ENCODE peak calls at places on chromosomes 12 and 14, in nine cellular contexts. One of them, this sample, is unnamed.

GRCh38 chr12:12749433-12749832 is 32.3 kb downstream of the CDKN1B start:
- DNase-seq in AG04450: no peak
- DNase-seq in testis: peak
- DNase-seq in fibroblast of lung: no peak
- DNase-seq in heart left ventricle: no peak
- DNase-seq in PC-3: no peak
- DNase-seq in astrocyte: peak
- DNase-seq in tibial artery: no peak
- DNase-seq in SK-N-SH: no peak
- DNase-seq in this sample: peak

GRCh38 chr12:121917950-121918678 is at the start of gene CFAP251:
- DNase-seq in AG04450: no peak
- DNase-seq in testis: peak
- DNase-seq in fibroblast of lung: peak
- DNase-seq in heart left ventricle: peak
- DNase-seq in PC-3: peak
- DNase-seq in astrocyte: peak
- DNase-seq in tibial artery: peak
- DNase-seq in SK-N-SH: peak
- DNase-seq in this sample: peak

GRCh38 chr14:29905549-29905948 is 22.1 kb downstream of the PRKD1 start:
- DNase-seq in AG04450: no peak
- DNase-seq in testis: no peak
- DNase-seq in fibroblast of lung: no peak
- DNase-seq in heart left ventricle: no peak
- DNase-seq in PC-3: no peak
- DNase-seq in astrocyte: no peak
- DNase-seq in tibial artery: no peak
- DNase-seq in SK-N-SH: no peak
- DNase-seq in this sample: no peak

GRCh38 chr12:124387510-124387855 is 92.6 kb downstream of the RFLNA start:
- DNase-seq in AG04450: no peak
- DNase-seq in testis: no peak
- DNase-seq in fibroblast of lung: no peak
- DNase-seq in heart left ventricle: peak
- DNase-seq in PC-3: no peak
- DNase-seq in astrocyte: no peak
- DNase-seq in tibial artery: no peak
- DNase-seq in SK-N-SH: no peak
- DNase-seq in this sample: no peak

GRCh38 chr14:104754213-104754851 is 1.4 kb downstream of the SIVA1 start:
- DNase-seq in AG04450: no peak
- DNase-seq in testis: no peak
- DNase-seq in fibroblast of lung: no peak
- DNase-seq in heart left ventricle: peak
- DNase-seq in PC-3: no peak
- DNase-seq in astrocyte: no peak
- DNase-seq in tibial artery: no peak
- DNase-seq in SK-N-SH: no peak
- DNase-seq in this sample: no peak

GRCh38 chr14:24369907-24370687 is 2.1 kb downstream of the NFATC4 start:
- DNase-seq in AG04450: no peak
- DNase-seq in testis: no peak
- DNase-seq in fibroblast of lung: no peak
- DNase-seq in heart left ventricle: no peak
- DNase-seq in PC-3: no peak
- DNase-seq in astrocyte: no peak
- DNase-seq in tibial artery: no peak
- DNase-seq in SK-N-SH: no peak
- DNase-seq in this sample: no peak

GRCh38 chr12:122790393-122791075 is 16.2 kb downstream of the CCDC62 start:
- DNase-seq in AG04450: no peak
- DNase-seq in testis: no peak
- DNase-seq in fibroblast of lung: no peak
- DNase-seq in heart left ventricle: no peak
- DNase-seq in PC-3: no peak
- DNase-seq in astrocyte: peak
- DNase-seq in tibial artery: no peak
- DNase-seq in SK-N-SH: no peak
- DNase-seq in this sample: no peak

GRCh38 chr12:96198970-96199369 is 4.8 kb downstream of the ELK3 start:
- DNase-seq in AG04450: peak
- DNase-seq in testis: no peak
- DNase-seq in fibroblast of lung: peak
- DNase-seq in heart left ventricle: no peak
- DNase-seq in PC-3: peak
- DNase-seq in astrocyte: peak
- DNase-seq in tibial artery: no peak
- DNase-seq in SK-N-SH: no peak
- DNase-seq in this sample: peak

GRCh38 chr12:80936642-80937390 is 918 bp downstream of the LIN7A start:
- DNase-seq in AG04450: no peak
- DNase-seq in testis: peak
- DNase-seq in fibroblast of lung: peak
- DNase-seq in heart left ventricle: peak
- DNase-seq in PC-3: peak
- DNase-seq in astrocyte: peak
- DNase-seq in tibial artery: peak
- DNase-seq in SK-N-SH: peak
- DNase-seq in this sample: peak

GRCh38 chr12:15634010-15634676 is 155.0 kb downstream of the EPS8 start:
- DNase-seq in AG04450: no peak
- DNase-seq in testis: no peak
- DNase-seq in fibroblast of lung: peak
- DNase-seq in heart left ventricle: peak
- DNase-seq in PC-3: no peak
- DNase-seq in astrocyte: peak
- DNase-seq in tibial artery: no peak
- DNase-seq in SK-N-SH: no peak
- DNase-seq in this sample: peak

GRCh38 chr12:95116773-95117172 is 43.4 kb upstream of the NR2C1 start:
- DNase-seq in AG04450: no peak
- DNase-seq in testis: no peak
- DNase-seq in fibroblast of lung: no peak
- DNase-seq in heart left ventricle: no peak
- DNase-seq in PC-3: peak
- DNase-seq in astrocyte: no peak
- DNase-seq in tibial artery: no peak
- DNase-seq in SK-N-SH: no peak
- DNase-seq in this sample: no peak

GRCh38 chr14:37047226-37047625 is 125.2 kb downstream of the SLC25A21 start:
- DNase-seq in AG04450: no peak
- DNase-seq in testis: no peak
- DNase-seq in fibroblast of lung: no peak
- DNase-seq in heart left ventricle: no peak
- DNase-seq in PC-3: peak
- DNase-seq in astrocyte: peak
- DNase-seq in tibial artery: no peak
- DNase-seq in SK-N-SH: no peak
- DNase-seq in this sample: peak

GRCh38 chr12:24228980-24229730 is 279.7 kb upstream of the SOX5 start:
- DNase-seq in AG04450: no peak
- DNase-seq in testis: no peak
- DNase-seq in fibroblast of lung: peak
- DNase-seq in heart left ventricle: no peak
- DNase-seq in PC-3: no peak
- DNase-seq in astrocyte: no peak
- DNase-seq in tibial artery: no peak
- DNase-seq in SK-N-SH: no peak
- DNase-seq in this sample: peak

GRCh38 chr12:103455020-103455763 is 40.6 kb downstream of the C12orf42 start:
- DNase-seq in AG04450: no peak
- DNase-seq in testis: no peak
- DNase-seq in fibroblast of lung: no peak
- DNase-seq in heart left ventricle: no peak
- DNase-seq in PC-3: no peak
- DNase-seq in astrocyte: no peak
- DNase-seq in tibial artery: no peak
- DNase-seq in SK-N-SH: no peak
- DNase-seq in this sample: no peak

GRCh38 chr12:16285586-16285985 is 8.1 kb upstream of the SLC15A5 start:
- DNase-seq in AG04450: no peak
- DNase-seq in testis: no peak
- DNase-seq in fibroblast of lung: no peak
- DNase-seq in heart left ventricle: no peak
- DNase-seq in PC-3: peak
- DNase-seq in astrocyte: peak
- DNase-seq in tibial artery: no peak
- DNase-seq in SK-N-SH: no peak
- DNase-seq in this sample: no peak

DNA sequence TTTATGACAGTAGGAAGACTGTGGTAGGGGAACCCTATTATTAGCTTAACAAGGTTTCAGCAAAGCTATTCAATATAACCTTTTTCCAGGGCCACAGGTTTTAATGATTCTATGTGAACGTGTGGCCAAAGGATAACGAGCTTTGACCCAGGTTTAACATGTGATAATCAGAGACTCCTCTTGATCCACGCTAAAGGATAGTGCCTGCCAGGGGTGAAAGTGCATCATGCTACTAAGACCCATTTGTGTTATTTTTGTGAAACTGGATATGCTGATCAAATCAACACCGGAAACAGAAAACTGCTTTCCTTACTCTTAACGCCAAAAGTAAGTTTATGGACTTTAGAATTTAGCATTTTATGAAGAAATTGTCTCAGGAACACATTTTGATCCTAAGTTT is 921 bp upstream of the TAOK3 start:
- DNase-seq in AG04450: no peak
- DNase-seq in testis: no peak
- DNase-seq in fibroblast of lung: no peak
- DNase-seq in heart left ventricle: no peak
- DNase-seq in PC-3: no peak
- DNase-seq in astrocyte: no peak
- DNase-seq in tibial artery: no peak
- DNase-seq in SK-N-SH: no peak
- DNase-seq in this sample: no peak
- H3K4me3 ChIP-seq in AG04450: peak
- H3K4me3 ChIP-seq in testis: peak
- H3K4me3 ChIP-seq in fibroblast of lung: peak
- H3K4me3 ChIP-seq in heart left ventricle: peak
- H3K4me3 ChIP-seq in PC-3: peak
- H3K4me3 ChIP-seq in astrocyte: peak
- H3K4me3 ChIP-seq in tibial artery: peak
- H3K4me3 ChIP-seq in SK-N-SH: peak
- H3K4me3 ChIP-seq in this sample: peak

DNA sequence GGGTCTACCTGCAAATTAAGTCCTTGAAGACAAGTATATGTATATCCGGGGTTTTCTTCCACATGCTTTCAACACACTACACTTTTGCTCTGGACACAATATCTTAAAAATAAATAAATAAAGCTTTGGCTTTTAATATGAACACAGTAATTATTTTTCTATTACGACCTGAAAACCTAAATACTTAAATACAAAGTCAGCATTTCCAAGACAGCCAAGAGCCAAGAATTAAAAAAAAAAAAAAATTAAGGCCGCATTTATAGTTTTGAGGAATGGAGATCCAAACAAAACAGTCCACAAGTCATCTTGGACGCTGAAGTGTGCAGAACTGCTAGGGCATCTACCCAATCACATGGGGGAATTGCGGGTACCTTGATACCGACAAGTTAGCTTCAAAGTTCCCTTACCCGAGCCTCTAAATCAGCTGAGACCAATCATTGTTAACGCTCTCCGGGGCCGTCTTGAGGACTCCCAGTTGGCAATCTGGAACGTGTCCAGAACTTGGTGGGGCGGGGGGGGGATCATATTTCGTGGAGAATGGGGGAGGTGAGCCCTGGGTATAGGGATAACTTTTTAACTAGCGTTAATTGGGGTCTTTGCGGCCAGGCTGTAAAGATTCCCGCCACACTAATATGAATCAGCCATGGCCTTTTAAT is 731 bp upstream of the PCNX4 start:
- DNase-seq in AG04450: no peak
- DNase-seq in testis: peak
- DNase-seq in fibroblast of lung: peak
- DNase-seq in heart left ventricle: peak
- DNase-seq in PC-3: peak
- DNase-seq in astrocyte: peak
- DNase-seq in tibial artery: peak
- DNase-seq in SK-N-SH: peak
- DNase-seq in this sample: peak
- TF ChIP-seq CTCF in AG04450: no peak
- TF ChIP-seq CTCF in testis: no peak
- TF ChIP-seq CTCF in fibroblast of lung: no peak
- TF ChIP-seq CTCF in heart left ventricle: no peak
- TF ChIP-seq CTCF in PC-3: no peak
- TF ChIP-seq CTCF in astrocyte: no peak
- TF ChIP-seq CTCF in tibial artery: no peak
- TF ChIP-seq CTCF in SK-N-SH: no peak
- TF ChIP-seq CTCF in this sample: no peak

GRCh38 chr14:85534914-85535313 is 5.0 kb downstream of the FLRT2 start:
- DNase-seq in AG04450: no peak
- DNase-seq in testis: peak
- DNase-seq in fibroblast of lung: peak
- DNase-seq in heart left ventricle: no peak
- DNase-seq in PC-3: no peak
- DNase-seq in astrocyte: no peak
- DNase-seq in tibial artery: no peak
- DNase-seq in SK-N-SH: no peak
- DNase-seq in this sample: peak
- H3K4me3 ChIP-seq in AG04450: peak
- H3K4me3 ChIP-seq in testis: peak
- H3K4me3 ChIP-seq in fibroblast of lung: peak
- H3K4me3 ChIP-seq in heart left ventricle: peak
- H3K4me3 ChIP-seq in PC-3: no peak
- H3K4me3 ChIP-seq in astrocyte: peak
- H3K4me3 ChIP-seq in tibial artery: peak
- H3K4me3 ChIP-seq in SK-N-SH: peak
- H3K4me3 ChIP-seq in this sample: peak

GRCh38 chr12:63098851-63099250 is 52.1 kb downstream of the AVPR1A start:
- DNase-seq in AG04450: no peak
- DNase-seq in testis: no peak
- DNase-seq in fibroblast of lung: no peak
- DNase-seq in heart left ventricle: no peak
- DNase-seq in PC-3: peak
- DNase-seq in astrocyte: no peak
- DNase-seq in tibial artery: no peak
- DNase-seq in SK-N-SH: no peak
- DNase-seq in this sample: peak
- TF ChIP-seq CTCF in AG04450: no peak
- TF ChIP-seq CTCF in testis: no peak
- TF ChIP-seq CTCF in fibroblast of lung: no peak
- TF ChIP-seq CTCF in heart left ventricle: no peak
- TF ChIP-seq CTCF in PC-3: peak
- TF ChIP-seq CTCF in astrocyte: no peak
- TF ChIP-seq CTCF in tibial artery: no peak
- TF ChIP-seq CTCF in SK-N-SH: no peak
- TF ChIP-seq CTCF in this sample: peak

This sample was measured in choroid plexus epithelial cell.